ENCODE peak calls at places on chromosomes 4 and X, in five cellular contexts. One of them, this sample, is unnamed.

GRCh38 chr4:8538076-8538702 is 42.0 kb upstream of the GPR78 start:
- DNase-seq in colonic mucosa: no peak
- DNase-seq in right atrium auricular region: no peak
- DNase-seq in body of pancreas: no peak
- DNase-seq in CD8-positive, alpha-beta memory T cell: no peak
- DNase-seq in this sample: no peak

GRCh38 chr4:105230287-105230686 is 83.6 kb downstream of the TET2 start:
- DNase-seq in body of pancreas: no peak
- DNase-seq in CD8-positive, alpha-beta memory T cell: no peak
- DNase-seq in colonic mucosa: no peak
- DNase-seq in right atrium auricular region: no peak
- DNase-seq in this sample: no peak

GRCh38 chr4:8035371-8035780 is 95.7 kb upstream of the AFAP1 start:
- DNase-seq in CD8-positive, alpha-beta memory T cell: no peak
- DNase-seq in colonic mucosa: no peak
- DNase-seq in body of pancreas: no peak
- DNase-seq in right atrium auricular region: no peak
- DNase-seq in this sample: no peak

GRCh38 chr4:141501395-141501794 is 135.0 kb upstream of the IL15 start:
- DNase-seq in body of pancreas: no peak
- DNase-seq in right atrium auricular region: no peak
- DNase-seq in colonic mucosa: no peak
- DNase-seq in CD8-positive, alpha-beta memory T cell: no peak
- DNase-seq in this sample: no peak

GRCh38 chr4:156475322-156475721 is 496.3 kb downstream of the PDGFC start:
- DNase-seq in right atrium auricular region: no peak
- DNase-seq in body of pancreas: peak; percentile 8
- DNase-seq in CD8-positive, alpha-beta memory T cell: no peak
- DNase-seq in colonic mucosa: no peak
- DNase-seq in this sample: peak; percentile 17

GRCh38 chr4:8385611-8386010 is 54.9 kb downstream of the ACOX3 start:
- DNase-seq in colonic mucosa: no peak
- DNase-seq in CD8-positive, alpha-beta memory T cell: peak; percentile 31
- DNase-seq in body of pancreas: no peak
- DNase-seq in right atrium auricular region: no peak
- DNase-seq in this sample: no peak

GRCh38 chrX:100447563-100448397 is 37.7 kb upstream of the PCDH19 start:
- DNase-seq in colonic mucosa: peak; percentile 25
- DNase-seq in CD8-positive, alpha-beta memory T cell: no peak
- DNase-seq in body of pancreas: peak; percentile 11
- DNase-seq in right atrium auricular region: peak; percentile 60
- DNase-seq in this sample: peak; percentile 16

GRCh38 chrX:28675173-28675572 is 87.9 kb downstream of the IL1RAPL1 start:
- DNase-seq in body of pancreas: no peak
- DNase-seq in right atrium auricular region: no peak
- DNase-seq in colonic mucosa: no peak
- DNase-seq in CD8-positive, alpha-beta memory T cell: no peak
- DNase-seq in this sample: no peak

GRCh38 chr4:142718981-142719380 is 127.1 kb downstream of the INPP4B start:
- DNase-seq in colonic mucosa: no peak
- DNase-seq in CD8-positive, alpha-beta memory T cell: no peak
- DNase-seq in body of pancreas: no peak
- DNase-seq in right atrium auricular region: no peak
- DNase-seq in this sample: no peak

GRCh38 chrX:70398899-70399298 is 24.2 kb upstream of the GDPD2 start:
- DNase-seq in CD8-positive, alpha-beta memory T cell: peak; percentile 50
- DNase-seq in right atrium auricular region: no peak
- DNase-seq in colonic mucosa: no peak
- DNase-seq in body of pancreas: no peak
- DNase-seq in this sample: peak; percentile 14

GRCh38 chr4:23577398-23577797 is 312.4 kb downstream of the PPARGC1A start:
- DNase-seq in right atrium auricular region: no peak
- DNase-seq in CD8-positive, alpha-beta memory T cell: no peak
- DNase-seq in colonic mucosa: no peak
- DNase-seq in body of pancreas: no peak
- DNase-seq in this sample: no peak

GRCh38 chrX:114583646-114584433 is at the start of gene HTR2C:
- DNase-seq in body of pancreas: no peak
- DNase-seq in colonic mucosa: no peak
- DNase-seq in CD8-positive, alpha-beta memory T cell: no peak
- DNase-seq in right atrium auricular region: no peak
- DNase-seq in this sample: no peak

GRCh38 chr4:161252520-161253141 is 911.2 kb downstream of the FSTL5 start:
- DNase-seq in body of pancreas: peak; percentile 34
- DNase-seq in right atrium auricular region: no peak
- DNase-seq in CD8-positive, alpha-beta memory T cell: no peak
- DNase-seq in colonic mucosa: no peak
- DNase-seq in this sample: peak; percentile 29

GRCh38 chr4:184330008-184330400 is 112.3 kb upstream of the ENPP6 start:
- DNase-seq in CD8-positive, alpha-beta memory T cell: no peak
- DNase-seq in colonic mucosa: no peak
- DNase-seq in body of pancreas: peak; percentile 76
- DNase-seq in right atrium auricular region: peak; percentile 81
- DNase-seq in this sample: no peak

GRCh38 chr4:180164799-180165198 is 2078.4 kb upstream of the TENM3 start:
- DNase-seq in colonic mucosa: no peak
- DNase-seq in body of pancreas: no peak
- DNase-seq in right atrium auricular region: no peak
- DNase-seq in CD8-positive, alpha-beta memory T cell: no peak
- DNase-seq in this sample: no peak

GRCh38 chr4:21656832-21657231 is 291.7 kb downstream of the KCNIP4 start:
- DNase-seq in colonic mucosa: no peak
- DNase-seq in right atrium auricular region: no peak
- DNase-seq in CD8-positive, alpha-beta memory T cell: no peak
- DNase-seq in body of pancreas: peak; percentile 2
- DNase-seq in this sample: no peak

GRCh38 chrX:51975811-51976210 is 82.4 kb downstream of the MAGED1 start:
- DNase-seq in right atrium auricular region: no peak
- DNase-seq in CD8-positive, alpha-beta memory T cell: no peak
- DNase-seq in body of pancreas: no peak
- DNase-seq in colonic mucosa: no peak
- DNase-seq in this sample: no peak

GRCh38 chr4:163988391-163988790 is 493.9 kb downstream of the TMA16 start:
- DNase-seq in CD8-positive, alpha-beta memory T cell: no peak
- DNase-seq in right atrium auricular region: no peak
- DNase-seq in body of pancreas: no peak
- DNase-seq in colonic mucosa: no peak
- DNase-seq in this sample: no peak

GRCh38 chrX:18895157-18895952 is 88.6 kb downstream of the PHKA2 start:
- DNase-seq in colonic mucosa: no peak
- DNase-seq in CD8-positive, alpha-beta memory T cell: no peak
- DNase-seq in body of pancreas: no peak
- DNase-seq in right atrium auricular region: no peak
- DNase-seq in this sample: no peak

GRCh38 chr4:74897390-74897789 is 35.5 kb upstream of the PARM1 start:
- DNase-seq in body of pancreas: no peak
- DNase-seq in CD8-positive, alpha-beta memory T cell: no peak
- DNase-seq in right atrium auricular region: no peak
- DNase-seq in colonic mucosa: no peak
- DNase-seq in this sample: no peak

GRCh38 chr4:77695769-77696168 is 90.1 kb downstream of the CXCL13 start:
- DNase-seq in colonic mucosa: no peak
- DNase-seq in body of pancreas: no peak
- DNase-seq in CD8-positive, alpha-beta memory T cell: no peak
- DNase-seq in right atrium auricular region: no peak
- DNase-seq in this sample: no peak

GRCh38 chrX:130176942-130177341 is 5.2 kb downstream of the RAB33A start:
- DNase-seq in CD8-positive, alpha-beta memory T cell: no peak
- DNase-seq in colonic mucosa: no peak
- DNase-seq in right atrium auricular region: no peak
- DNase-seq in body of pancreas: no peak
- DNase-seq in this sample: no peak

GRCh38 chrX:130173190-130173895 is 1.6 kb downstream of the RAB33A start:
- DNase-seq in right atrium auricular region: peak; percentile 77
- DNase-seq in CD8-positive, alpha-beta memory T cell: no peak
- DNase-seq in body of pancreas: peak; percentile 48
- DNase-seq in colonic mucosa: peak; percentile 41
- DNase-seq in this sample: no peak

GRCh38 chrX:130176354-130176776 is 4.6 kb downstream of the RAB33A start:
- DNase-seq in body of pancreas: no peak
- DNase-seq in right atrium auricular region: no peak
- DNase-seq in colonic mucosa: no peak
- DNase-seq in CD8-positive, alpha-beta memory T cell: no peak
- DNase-seq in this sample: no peak

GRCh38 chrX:130174051-130174704 is 2.4 kb downstream of the RAB33A start:
- DNase-seq in colonic mucosa: no peak
- DNase-seq in CD8-positive, alpha-beta memory T cell: no peak
- DNase-seq in right atrium auricular region: peak; percentile 69
- DNase-seq in body of pancreas: peak; percentile 42
- DNase-seq in this sample: no peak

GRCh38 chrX:130174937-130175336 is 3.2 kb downstream of the RAB33A start:
- DNase-seq in CD8-positive, alpha-beta memory T cell: no peak
- DNase-seq in right atrium auricular region: no peak
- DNase-seq in colonic mucosa: no peak
- DNase-seq in body of pancreas: no peak
- DNase-seq in this sample: no peak
- H3K4me3 ChIP-seq in CD8-positive, alpha-beta memory T cell: no peak overlapping the region
- H3K4me3 ChIP-seq in right atrium auricular region: no peak overlapping the region
- H3K4me3 ChIP-seq in colonic mucosa: no peak overlapping the region
- H3K4me3 ChIP-seq in body of pancreas: no peak overlapping the region
- H3K4me3 ChIP-seq in this sample: no peak overlapping the region

GRCh38 chr4:1743551-1743950 is 22.2 kb downstream of the TACC3 start:
- DNase-seq in colonic mucosa: no peak
- DNase-seq in right atrium auricular region: no peak
- DNase-seq in body of pancreas: no peak
- DNase-seq in CD8-positive, alpha-beta memory T cell: no peak
- DNase-seq in this sample: no peak

GRCh38 chr4:1745165-1745564 is 23.8 kb downstream of the TACC3 start:
- DNase-seq in body of pancreas: no peak
- DNase-seq in CD8-positive, alpha-beta memory T cell: no peak
- DNase-seq in right atrium auricular region: no peak
- DNase-seq in colonic mucosa: no peak
- DNase-seq in this sample: no peak

GRCh38 chr4:1743975-1744374 is 22.7 kb downstream of the TACC3 start:
- DNase-seq in right atrium auricular region: no peak
- DNase-seq in CD8-positive, alpha-beta memory T cell: no peak
- DNase-seq in body of pancreas: no peak
- DNase-seq in colonic mucosa: no peak
- DNase-seq in this sample: no peak

GRCh38 chr4:1745697-1746096 is 24.4 kb downstream of the TACC3 start:
- DNase-seq in CD8-positive, alpha-beta memory T cell: no peak
- DNase-seq in colonic mucosa: no peak
- DNase-seq in body of pancreas: no peak
- DNase-seq in right atrium auricular region: no peak
- DNase-seq in this sample: no peak

DNA sequence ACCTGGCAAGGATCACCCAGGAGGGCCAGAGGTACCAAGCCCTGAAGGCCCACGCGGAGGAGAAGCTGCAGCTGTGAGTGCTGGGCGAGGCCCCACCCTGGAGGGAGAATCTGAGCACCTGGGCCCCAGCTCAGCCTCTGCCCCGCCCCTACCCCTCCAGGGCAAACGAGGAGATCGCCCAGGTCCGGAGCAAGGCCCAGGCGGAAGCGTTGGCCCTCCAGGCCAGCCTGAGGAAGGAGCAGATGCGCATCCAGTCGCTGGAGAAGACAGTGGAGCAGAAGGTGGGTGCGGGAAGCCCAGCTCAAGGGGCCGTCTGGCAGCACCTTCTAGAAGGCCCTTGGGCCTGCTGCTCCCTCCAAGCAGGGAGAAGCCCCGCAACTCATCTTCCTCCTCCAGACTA is 23.2 kb downstream of the TACC3 start:
- DNase-seq in body of pancreas: no peak
- DNase-seq in colonic mucosa: no peak
- DNase-seq in right atrium auricular region: no peak
- DNase-seq in CD8-positive, alpha-beta memory T cell: no peak
- DNase-seq in this sample: no peak
- H3K4me1 ChIP-seq in body of pancreas: peaks cover 19% of the 10 kb centered on the region
- H3K4me1 ChIP-seq in colonic mucosa: no peaks in the 10 kb centered on the region
- H3K4me1 ChIP-seq in right atrium auricular region: peaks cover 8% of the 10 kb centered on the region
- H3K4me1 ChIP-seq in CD8-positive, alpha-beta memory T cell: no peaks in the 10 kb centered on the region
- H3K4me1 ChIP-seq in this sample: no peaks in the 10 kb centered on the region

DNA sequence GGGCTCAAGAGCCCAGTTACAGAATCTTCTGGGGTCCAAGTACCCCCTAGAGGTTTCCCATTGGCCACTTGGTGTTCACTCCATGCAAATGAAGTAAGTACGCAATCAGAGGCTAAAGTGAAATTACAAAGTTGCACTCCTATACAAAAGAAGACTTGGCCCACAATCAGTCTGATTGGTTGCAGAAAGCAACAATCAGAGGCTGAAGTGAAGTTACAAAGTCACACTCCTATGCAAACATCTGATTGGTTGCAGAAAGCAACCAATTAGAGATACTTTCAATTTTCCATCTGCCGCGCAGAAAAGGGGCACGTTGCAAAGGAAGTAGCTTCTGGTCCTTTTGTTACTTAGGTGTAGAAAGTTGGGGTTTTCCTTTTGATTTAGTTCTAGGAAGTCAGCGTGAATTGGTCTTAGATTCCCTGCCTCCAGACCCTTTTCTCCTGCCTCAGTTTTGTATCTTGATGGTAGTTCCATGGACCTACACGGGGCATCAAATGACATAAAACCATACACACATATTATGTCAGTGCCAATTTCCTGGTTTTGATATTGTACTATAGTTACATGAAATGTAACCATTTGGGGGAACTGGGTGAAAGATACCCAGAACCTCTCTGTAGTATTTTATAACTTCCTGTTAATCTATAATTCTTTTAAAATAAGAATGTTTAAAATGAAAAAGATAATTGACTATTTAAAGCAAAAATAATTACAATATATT is 12.4 kb upstream of the PIN4 start:
- DNase-seq in CD8-positive, alpha-beta memory T cell: peak; percentile 63
- DNase-seq in right atrium auricular region: no peak
- DNase-seq in colonic mucosa: no peak
- DNase-seq in body of pancreas: peak; percentile 2
- DNase-seq in this sample: peak; percentile 56
- H3K4me3 ChIP-seq in CD8-positive, alpha-beta memory T cell: peak overlapping the region; percentile 45
- H3K4me3 ChIP-seq in right atrium auricular region: peak overlapping the region; percentile 5
- H3K4me3 ChIP-seq in colonic mucosa: no peak overlapping the region
- H3K4me3 ChIP-seq in body of pancreas: no peak overlapping the region
- H3K4me3 ChIP-seq in this sample: no peak overlapping the region

GRCh38 chr4:108159845-108160244 is 8.9 kb downstream of the LEF1 start:
- DNase-seq in right atrium auricular region: no peak
- DNase-seq in CD8-positive, alpha-beta memory T cell: no peak
- DNase-seq in colonic mucosa: no peak
- DNase-seq in body of pancreas: no peak
- DNase-seq in this sample: no peak
- H3K4me1 ChIP-seq in right atrium auricular region: no peaks in the 10 kb centered on the region
- H3K4me1 ChIP-seq in CD8-positive, alpha-beta memory T cell: peaks cover 57% of the 10 kb centered on the region
- H3K4me1 ChIP-seq in colonic mucosa: no peaks in the 10 kb centered on the region
- H3K4me1 ChIP-seq in body of pancreas: no peaks in the 10 kb centered on the region
- H3K4me1 ChIP-seq in this sample: no peaks in the 10 kb centered on the region

GRCh38 chr4:154740462-154740861 is 3.3 kb upstream of the LRAT start:
- DNase-seq in body of pancreas: no peak
- DNase-seq in right atrium auricular region: no peak
- DNase-seq in colonic mucosa: no peak
- DNase-seq in CD8-positive, alpha-beta memory T cell: no peak
- DNase-seq in this sample: no peak
- H3K4me3 ChIP-seq in body of pancreas: no peak overlapping the region
- H3K4me3 ChIP-seq in right atrium auricular region: no peak overlapping the region
- H3K4me3 ChIP-seq in colonic mucosa: no peak overlapping the region
- H3K4me3 ChIP-seq in CD8-positive, alpha-beta memory T cell: no peak overlapping the region
- H3K4me3 ChIP-seq in this sample: no peak overlapping the region

This sample was measured in small intestine.